ENCODE peak calls at places on chromosome 7, in ten cellular contexts. S, C, P, I, G, W, F, J, Z and E are unnamed samples.
A peak's percentile ranks its signal among the peaks of the same experiment; 100 is the strongest.

GRCh38 chr7:93623816-93624215 is 49.3 kb upstream of the CALCR start:
- DNase-seq in Z (no peak), C (no peak), P (no peak), F (no peak), W (no peak), S (no peak), J (no peak), I (no peak), G (no peak), E (no peak)

GRCh38 chr7:22565315-22565811 is 65.4 kb upstream of the STEAP1B start:
- DNase-seq in J (peak; percentile 45), C (no peak), Z (no peak), P (peak; percentile 94), I (no peak), G (no peak), W (peak; percentile 56), F (no peak), S (no peak), E (no peak)

GRCh38 chr7:23074443-23075244 is 30.9 kb upstream of the KLHL7 start:
- DNase-seq in P (peak; percentile 25), G (no peak), W (no peak), F (no peak), C (no peak), I (no peak), Z (no peak), J (no peak), S (no peak), E (no peak)

GRCh38 chr7:940599-941408 is 13.7 kb downstream of the ADAP1 start:
- DNase-seq in J (no peak), S (no peak), W (peak; percentile 42), F (no peak), P (no peak), I (no peak), C (no peak), Z (no peak), G (no peak), E (no peak)

GRCh38 chr7:44284881-44285541 is 40.4 kb downstream of the CAMK2B start:
- DNase-seq in Z (peak; percentile 2), S (no peak), W (no peak), P (no peak), C (peak; percentile 1), G (peak; percentile 1), J (no peak), I (peak; percentile 59), F (peak; percentile 32), E (peak; percentile 19)

GRCh38 chr7:131226116-131226562 is 101.5 kb upstream of the MKLN1 start:
- DNase-seq in P (no peak), F (no peak), G (no peak), J (peak; percentile 16), Z (no peak), S (no peak), I (no peak), W (no peak), C (no peak), E (no peak)

GRCh38 chr7:30771859-30772429 is 727 bp downstream of the MINDY4 start:
- DNase-seq in F (no peak), P (no peak), J (no peak), I (no peak), S (no peak), G (no peak), C (no peak), Z (no peak), W (no peak), E (no peak)

GRCh38 chr7:36723951-36724664 is at the start of gene AOAH:
- DNase-seq in W (no peak), Z (peak; percentile 68), F (peak; percentile 86), G (peak; percentile 66), P (no peak), I (peak; percentile 82), S (no peak), C (no peak), J (no peak), E (no peak)

GRCh38 chr7:156080046-156080445 is 267.8 kb upstream of the SHH start:
- DNase-seq in F (no peak), W (no peak), G (no peak), P (no peak), J (no peak), Z (no peak), I (no peak), S (no peak), C (no peak), E (no peak)

GRCh38 chr7:29955799-29956476 is 33.7 kb downstream of the SCRN1 start:
- DNase-seq in Z (peak; percentile 13), G (no peak), C (no peak), F (peak; percentile 57), W (no peak), P (no peak), J (no peak), S (no peak), I (no peak), E (no peak)

DNA sequence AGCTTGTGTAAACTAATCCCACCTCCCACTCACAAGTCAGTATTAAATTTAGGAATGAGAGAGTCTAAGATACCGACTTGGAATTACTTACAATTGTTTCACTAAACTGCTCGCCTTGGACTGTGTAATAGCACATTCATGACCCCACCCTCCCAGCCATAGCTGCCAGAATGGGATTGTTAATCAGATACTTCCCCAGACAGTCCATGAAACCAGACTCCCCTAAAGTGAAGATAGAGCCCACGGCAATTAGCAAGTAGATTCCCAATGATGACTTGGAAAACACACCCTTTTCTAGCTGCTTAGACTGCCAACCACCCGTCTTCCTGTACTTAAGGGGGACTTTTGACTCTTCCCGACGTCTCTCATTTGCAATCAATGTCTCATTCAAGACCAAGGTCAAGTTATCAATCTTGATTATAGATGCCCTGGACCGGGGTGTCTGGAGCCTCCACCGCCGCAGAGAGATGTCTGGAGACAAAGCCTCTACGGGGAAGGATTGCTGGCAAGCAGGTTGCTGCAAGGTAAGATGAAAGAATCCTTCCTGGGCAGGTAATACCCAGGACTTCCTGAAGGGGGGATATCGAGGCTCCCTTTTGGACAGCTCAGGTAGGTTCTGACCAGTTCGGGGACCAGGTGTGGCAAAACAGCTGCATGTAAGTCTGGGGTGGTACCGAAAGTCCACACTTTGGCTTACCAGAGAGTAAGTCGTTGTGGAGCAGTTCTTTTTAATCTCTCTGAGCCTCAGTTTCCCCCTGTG is 12.6 kb upstream of the CUX1 start:
- DNase-seq in J (peak; percentile 49), G (no peak), I (no peak), Z (peak; percentile 34), F (no peak), S (no peak), C (no peak), P (peak; percentile 58), W (no peak), E (no peak)
- TF ChIP-seq CTCF in J (peak; percentile 29), G (no peak), I (no peak), Z (peak; percentile 31), F (peak; percentile 36), S (no peak), C (peak; percentile 37), P (peak; percentile 68), W (no peak), E (no peak)

DNA sequence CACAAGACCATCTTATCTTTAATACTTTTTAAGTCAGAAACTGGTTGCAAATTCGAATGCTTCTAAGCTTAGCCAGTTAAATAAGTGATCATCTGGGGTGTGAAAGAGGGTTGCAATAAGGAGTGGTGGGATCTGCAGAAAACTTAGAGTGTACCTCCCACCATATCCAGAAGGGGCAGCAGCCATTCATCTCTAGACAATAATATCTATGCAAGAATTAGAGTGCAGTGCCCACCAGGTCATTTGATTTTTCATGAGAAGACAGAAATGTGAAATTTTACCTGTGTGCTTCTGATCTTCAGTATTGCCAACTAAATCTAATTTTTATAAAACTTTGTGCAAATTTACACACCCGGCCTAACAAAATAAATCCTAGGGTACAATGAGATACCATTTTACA is 127.2 kb upstream of the SP4 start:
- DNase-seq in C (no peak), Z (no peak), J (peak; percentile 23), W (no peak), I (no peak), P (no peak), G (no peak), F (no peak), S (no peak), E (no peak)
- TF ChIP-seq CTCF in C (no peak), Z (no peak), J (peak; percentile 51), W (peak; percentile 14), I (no peak), P (no peak), G (no peak), F (no peak), S (no peak), E (no peak)

DNA sequence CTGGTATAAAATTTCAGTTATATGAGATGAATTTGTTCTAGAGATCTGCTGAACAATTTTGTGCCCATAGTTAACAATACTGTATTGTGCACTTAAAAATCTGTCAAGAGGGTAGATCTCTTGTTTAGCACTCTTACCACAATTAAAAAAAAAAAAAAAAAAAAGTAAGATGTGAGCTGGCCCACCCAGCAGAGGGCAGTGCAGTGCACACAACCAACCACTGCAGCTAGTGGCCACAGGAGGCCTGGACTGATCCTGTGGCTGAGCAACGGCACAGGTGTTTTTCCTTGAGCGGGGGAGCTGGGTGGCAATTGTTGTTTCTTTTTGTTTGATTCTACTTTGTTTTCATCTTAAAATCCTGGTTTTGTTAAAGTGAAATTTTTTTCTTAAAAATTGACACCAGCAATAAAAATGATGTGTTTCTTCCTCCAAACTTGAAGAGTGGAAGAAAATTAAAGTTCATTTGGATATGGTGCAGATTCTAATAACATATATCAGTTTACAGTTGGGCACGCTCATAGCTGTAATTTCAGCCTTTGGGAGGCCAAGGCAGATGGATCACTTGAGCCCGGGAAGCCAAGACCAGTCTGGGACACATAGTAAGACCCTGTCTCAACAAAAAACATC is 171.1 kb upstream of the TBX20 start:
- DNase-seq in W (peak; percentile 69), Z (peak; percentile 46), I (no peak), J (peak; percentile 84), C (peak; percentile 59), F (peak; percentile 67), S (no peak), G (no peak), P (peak; percentile 38), E (no peak)
- TF ChIP-seq CTCF in W (peak; percentile 85), Z (peak; percentile 63), I (peak; percentile 80), J (peak; percentile 85), C (peak; percentile 66), F (peak; percentile 70), S (peak; percentile 44), G (peak; percentile 35), P (peak; percentile 77), E (no peak)

GRCh38 chr7:135664046-135664589 is 1.8 kb downstream of the STMP1 start:
- DNase-seq in W (no peak), J (no peak), C (no peak), S (no peak), G (no peak), F (no peak), I (no peak), P (peak; percentile 56), Z (no peak), E (no peak)

GRCh38 chr7:135662123-135662372 is 266 bp upstream of the STMP1 start:
- DNase-seq in Z (no peak), I (no peak), S (no peak), F (no peak), W (no peak), G (no peak), J (no peak), C (no peak), P (no peak), E (no peak)

GRCh38 chr7:135665072-135665471 is 2.8 kb downstream of the STMP1 start:
- DNase-seq in G (no peak), S (no peak), Z (no peak), W (no peak), F (no peak), I (no peak), P (no peak), C (no peak), J (no peak), E (no peak)

GRCh38 chr7:135661311-135662122 is 797 bp upstream of the STMP1 start:
- DNase-seq in P (peak; percentile 83), C (no peak), I (no peak), Z (no peak), S (no peak), J (peak; percentile 13), G (no peak), W (no peak), F (no peak), E (no peak)

GRCh38 chr7:135662373-135663114 is at the start of gene STMP1:
- DNase-seq in C (peak; percentile 99), W (peak; percentile 97), Z (peak; percentile 98), J (peak; percentile 98), F (peak; percentile 97), G (peak; percentile 81), S (peak; percentile 84), P (peak; percentile 77), I (peak; percentile 99), E (peak; percentile 92)
- TF ChIP-seq CTCF in C (peak; percentile 71), W (peak; percentile 49), Z (no peak), J (peak; percentile 61), F (peak; percentile 79), G (no peak), S (peak; percentile 87), P (peak; percentile 79), I (peak; percentile 82), E (peak; percentile 63)